ENCODE peak calls at places on chromosomes 6 and 20, in five cellular contexts. U is HCT116, B is GM23338, D is K562, E is GM12878. Y is an unnamed sample.

GRCh38 chr6:116088946-116089345 is 11.7 kb upstream of the NT5DC1 start:
- DNase-seq in U (no peak), B (no peak), D (no peak), E (no peak), Y (no peak)

GRCh38 chr6:19835605-19836004 is 1.6 kb upstream of the ID4 start:
- DNase-seq in U (no peak), B (no peak), D (no peak), E (no peak), Y (no peak)

GRCh38 chr20:33291830-33292355 is 8.9 kb downstream of the BPIFB1 start:
- DNase-seq in U (peak), B (peak), D (peak), E (no peak), Y (peak)

GRCh38 chr20:49646126-49646525 is 67.6 kb downstream of the B4GALT5 start:
- DNase-seq in U (no peak), B (no peak), D (no peak), E (no peak), Y (no peak)

GRCh38 chr6:33797635-33798342 is 6.0 kb downstream of the MLN start:
- DNase-seq in U (no peak), B (no peak), D (no peak), E (no peak), Y (no peak)

GRCh38 chr6:112308476-112308875 is 38.7 kb upstream of the RFPL4B start:
- DNase-seq in U (no peak), B (no peak), D (no peak), E (no peak), Y (no peak)

GRCh38 chr6:136962661-136963060 is 40.6 kb downstream of the SLC35D3 start:
- DNase-seq in U (no peak), B (peak), D (no peak), E (no peak), Y (no peak)

GRCh38 chr6:41914343-41914742 is 6.6 kb downstream of the MED20 start:
- DNase-seq in U (no peak), B (no peak), D (no peak), E (no peak), Y (no peak)

GRCh38 chr20:41072099-41072798 is 43.6 kb downstream of the TOP1 start:
- DNase-seq in U (no peak), B (no peak), D (no peak), E (no peak), Y (no peak)

GRCh38 chr20:40562031-40562430 is 127.0 kb downstream of the MAFB start:
- DNase-seq in U (no peak), B (no peak), D (peak), E (no peak), Y (no peak)

GRCh38 chr6:89122625-89123024 is 4.8 kb upstream of the SRSF12 start:
- DNase-seq in U (peak), B (peak), D (no peak), E (no peak), Y (no peak)

GRCh38 chr20:59580208-59580980 is 23.9 kb upstream of the PHACTR3 start:
- DNase-seq in U (no peak), B (no peak), D (no peak), E (no peak), Y (no peak)

GRCh38 chr6:117870477-117871243 is 36.4 kb upstream of the SLC35F1 start:
- DNase-seq in U (no peak), B (no peak), D (no peak), E (no peak), Y (no peak)

GRCh38 chr20:833450-834150 is at the start of gene FAM110A:
- DNase-seq in U (peak), B (peak), D (peak), E (peak), Y (peak)
- TF ChIP-seq POLR2AphosphoS5 in U (peak), B (no peak), D (no peak), E (no peak), Y (peak)

GRCh38 chr20:5990946-5991345 is 40.5 kb downstream of the MCM8 start:
- DNase-seq in U (no peak), B (no peak), D (no peak), E (no peak), Y (no peak)
- H3K27ac ChIP-seq in U (no peak), B (no peak), D (no peak), E (no peak), Y (no peak)

GRCh38 chr6:139732451-139732850 is 358.0 kb upstream of the CITED2 start:
- DNase-seq in U (peak), B (no peak), D (no peak), E (no peak), Y (no peak)
- TF ChIP-seq REST in U (no peak), B (no peak), D (no peak), E (no peak), Y (no peak)

DNA sequence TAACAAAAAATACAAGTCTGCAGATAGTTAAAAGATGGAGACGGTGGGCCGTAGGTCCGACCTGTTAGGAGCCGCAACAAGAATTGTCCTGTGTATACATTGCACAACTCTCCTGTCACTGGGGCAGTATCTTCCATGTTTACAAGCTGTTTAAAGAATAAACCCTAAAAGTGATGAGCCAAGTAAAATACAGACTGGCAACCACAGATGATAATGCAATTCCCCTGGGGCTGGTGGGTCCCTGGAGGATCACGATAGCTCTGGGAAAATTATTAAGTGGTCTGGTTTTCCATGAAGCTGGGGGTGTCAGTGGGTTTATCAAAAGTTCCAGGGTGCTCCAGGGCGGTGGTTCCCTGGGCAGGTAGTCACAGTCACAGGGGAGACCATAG is 8.1 kb upstream of the FAM50B start:
- DNase-seq in U (no peak), B (no peak), D (no peak), E (no peak), Y (no peak)
- TF ChIP-seq POLR2AphosphoS5 in U (no peak), B (no peak), D (no peak), E (no peak), Y (no peak)

DNA sequence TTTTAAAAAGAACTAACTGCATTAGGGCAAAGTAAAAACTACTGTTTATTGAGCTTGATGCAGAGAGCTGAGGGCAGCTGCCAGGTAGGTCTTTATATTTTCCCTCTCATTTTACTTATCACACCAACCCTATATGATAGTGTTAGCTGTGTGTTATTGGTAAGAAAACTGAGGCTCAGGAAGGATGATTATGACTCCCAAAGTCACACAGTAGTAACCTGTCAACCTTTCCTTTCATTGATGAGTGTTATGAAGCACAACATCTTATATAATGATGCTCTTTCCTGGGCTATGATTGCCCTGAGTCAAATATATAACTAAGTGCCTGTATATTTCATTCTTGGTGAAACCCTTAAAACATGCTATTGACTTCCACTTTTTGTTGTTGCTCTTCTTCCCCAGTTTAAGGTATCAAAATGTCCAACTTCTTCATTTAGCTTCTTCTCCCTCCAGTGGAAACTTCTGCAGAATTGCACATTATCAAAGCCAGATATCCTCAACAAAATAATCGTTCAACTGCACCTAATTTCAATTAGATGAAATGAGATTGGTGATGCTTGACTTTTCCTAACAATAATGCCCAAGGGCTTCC is 8.1 kb downstream of the GFOD1 start:
- DNase-seq in U (no peak), B (no peak), D (no peak), E (no peak), Y (no peak)
- H3K27ac ChIP-seq in U (no peak), B (no peak), D (no peak), E (peak), Y (no peak)

DNA sequence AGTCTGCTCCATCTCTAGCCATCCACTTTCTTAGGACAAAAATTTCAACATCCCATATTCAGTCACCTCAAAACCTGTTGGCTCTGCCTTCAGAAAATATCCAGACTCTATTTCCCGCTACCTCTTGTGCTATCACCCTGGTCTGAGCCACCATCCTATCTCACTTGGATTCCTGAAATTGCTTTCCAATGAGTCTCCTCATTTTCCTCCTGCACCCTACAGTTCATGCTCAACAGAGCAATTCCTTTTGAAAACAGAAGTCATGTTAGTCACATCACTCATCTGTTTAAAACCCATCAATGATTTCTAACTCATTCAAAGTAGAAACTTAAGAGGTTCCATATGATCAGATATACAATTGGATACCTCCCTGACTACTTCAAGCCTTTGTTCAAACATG is 229.9 kb downstream of the ADGRG6 start:
- DNase-seq in U (no peak), B (no peak), D (no peak), E (no peak), Y (no peak)
- TF ChIP-seq REST in U (no peak), B (no peak), D (no peak), E (no peak), Y (no peak)

DNA sequence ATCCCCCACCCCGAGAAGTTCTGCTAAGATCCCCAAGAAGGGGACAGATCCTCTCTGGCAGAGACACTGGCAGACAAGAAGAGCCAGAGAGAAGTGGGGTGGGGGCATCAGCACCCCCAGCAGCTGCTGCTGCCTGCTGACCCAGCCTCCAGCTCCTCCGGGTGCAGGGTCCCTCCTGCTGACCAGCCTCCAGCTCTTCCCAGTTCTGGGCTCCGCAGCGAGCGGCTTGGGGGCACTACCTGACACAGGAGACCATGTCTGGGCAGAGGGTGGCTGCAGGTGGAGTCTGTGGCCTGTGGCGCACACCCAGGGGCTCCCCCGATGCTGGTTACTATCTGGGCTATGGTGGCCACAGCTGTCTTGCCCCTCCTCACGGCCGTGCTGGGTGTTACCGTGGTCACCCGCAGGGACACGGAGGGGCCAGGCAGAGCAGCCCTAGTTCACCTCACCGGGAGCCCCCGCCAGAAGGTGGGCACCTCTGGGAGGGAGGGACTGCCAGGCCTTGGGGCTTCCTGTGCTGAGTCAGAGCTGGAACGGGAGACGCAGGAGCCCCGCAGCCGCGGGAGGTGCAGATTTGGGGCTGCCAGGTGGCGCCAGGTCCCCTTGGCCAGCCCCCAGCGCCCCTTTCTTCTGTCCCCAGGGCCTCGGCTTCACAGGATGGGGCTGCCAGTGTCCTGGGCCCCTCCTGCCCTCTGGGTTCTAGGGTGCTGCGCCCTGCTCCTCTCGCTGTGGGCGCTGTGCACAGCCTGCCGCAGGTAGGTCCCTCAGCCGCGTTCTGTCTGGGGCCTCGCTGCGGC is 627 bp downstream of the LIME1 start:
- DNase-seq in U (no peak), B (no peak), D (peak), E (no peak), Y (no peak)
- TF ChIP-seq POLR2AphosphoS5 in U (peak), B (no peak), D (no peak), E (peak), Y (no peak)

GRCh38 chr6:119241124-119241491 is 108.5 kb downstream of the MAN1A1 start:
- DNase-seq in U (no peak), B (no peak), D (no peak), E (peak), Y (no peak)
- H3K27ac ChIP-seq in U (peak), B (peak), D (no peak), E (no peak), Y (no peak)

DNA sequence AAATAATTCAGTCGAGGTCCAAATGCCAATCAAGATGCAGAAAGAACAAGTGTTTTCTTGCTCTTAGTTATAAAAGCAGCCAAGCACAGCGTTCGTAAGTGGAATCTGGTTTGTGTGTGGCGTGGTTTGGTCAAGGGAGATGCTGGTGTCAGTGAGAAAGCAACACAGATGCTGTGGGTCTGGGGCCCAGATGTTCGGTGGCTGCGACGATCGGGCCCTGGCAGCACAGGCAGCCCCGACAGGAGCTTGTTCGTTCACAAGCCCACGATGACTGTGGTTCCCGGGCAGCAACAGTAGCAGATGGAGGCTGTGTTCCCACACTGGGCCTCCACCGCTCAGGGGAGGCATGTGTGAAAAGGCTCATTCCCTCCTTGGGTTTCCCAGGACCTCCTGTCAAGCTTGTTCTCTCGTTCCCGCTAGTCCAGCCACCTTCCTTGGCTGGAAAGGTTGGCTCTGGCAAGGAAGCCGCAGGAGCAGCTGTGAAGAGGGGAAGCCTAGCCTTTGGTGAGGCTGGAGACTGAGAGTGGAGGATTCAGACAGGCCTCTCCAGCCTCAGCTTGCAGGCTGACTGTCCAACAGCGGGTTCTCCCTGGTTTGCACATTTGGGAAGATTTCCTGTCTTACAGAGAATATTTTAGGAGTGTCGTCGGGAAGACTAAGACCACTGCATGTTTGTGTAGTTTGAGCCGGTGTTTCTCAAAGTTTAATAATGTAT is 304.7 kb downstream of the QKI start:
- DNase-seq in U (no peak), B (no peak), D (no peak), E (no peak), Y (no peak)
- TF ChIP-seq REST in U (no peak), B (no peak), D (no peak), E (no peak), Y (no peak)

GRCh38 chr20:47318027-47318595 is 38.4 kb downstream of the ZMYND8 start:
- DNase-seq in U (no peak), B (no peak), D (peak), E (no peak), Y (no peak)
- TF ChIP-seq POLR2AphosphoS5 in U (no peak), B (peak), D (no peak), E (no peak), Y (no peak)